ENCODE peak calls at places on chromosomes 13 and 19, in ten cellular contexts. Z, R, F, N, A, D, O, I, V and B are unnamed samples.

GRCh38 chr19:11397089-11397610 is 13.0 kb upstream of the EPOR start:
- DNase-seq in Z (peak), D (no peak), O (no peak), F (no peak), N (no peak), A (no peak), R (no peak), V (no peak), I (no peak), B (no peak)

GRCh38 chr19:15962319-15962718 is 13.5 kb downstream of the OR10H4 start:
- DNase-seq in V (no peak), O (no peak), Z (no peak), A (no peak), D (no peak), I (no peak), N (no peak), R (no peak), F (no peak), B (no peak)

GRCh38 chr19:13234518-13234917 is 84.3 kb downstream of the IER2 start:
- DNase-seq in V (peak), D (peak), O (peak), I (peak), N (peak), A (peak), R (no peak), Z (no peak), F (peak), B (no peak)

GRCh38 chr19:1364070-1364719 is 19.5 kb upstream of the NDUFS7 start:
- DNase-seq in D (no peak), I (no peak), N (no peak), V (no peak), R (no peak), Z (no peak), F (no peak), O (no peak), A (no peak), B (no peak)

GRCh38 chr13:23399254-23399796 is 34.2 kb downstream of the SACS start:
- DNase-seq in N (no peak), F (no peak), A (no peak), R (no peak), V (no peak), I (no peak), O (no peak), Z (no peak), D (no peak), B (no peak)

GRCh38 chr19:53772943-53773342 is 51.2 kb downstream of the NLRP12 start:
- DNase-seq in I (peak), Z (no peak), R (peak), N (peak), O (no peak), A (peak), F (no peak), V (peak), D (peak), B (no peak)

GRCh38 chr19:6925801-6926751 is 38.7 kb downstream of the ADGRE1 start:
- DNase-seq in V (no peak), F (no peak), O (peak), Z (no peak), R (no peak), D (peak), I (no peak), N (no peak), A (no peak), B (no peak)

GRCh38 chr19:55585658-55586339 is 5.2 kb upstream of the ZNF579 start:
- DNase-seq in R (peak), I (peak), F (peak), Z (peak), O (no peak), A (peak), D (peak), N (peak), V (no peak), B (no peak)